ENCODE peak calls at places on chromosome 18, in four cellular contexts. I, X, R and V are unnamed samples.

GRCh38 chr18:32346667-32347066 is 124.0 kb downstream of the GAREM1 start:
- DNase-seq in I (no peak), R (no peak), X (no peak), V (peak)

GRCh38 chr18:64276736-64277135 is 127.8 kb upstream of the LINC00305 start:
- DNase-seq in R (no peak), I (no peak), X (no peak), V (peak)

GRCh38 chr18:37230762-37231161 is 334.8 kb downstream of the CELF4 start:
- DNase-seq in X (no peak), I (no peak), R (no peak), V (peak)

GRCh38 chr18:49476664-49477411 is 10.2 kb downstream of the C18orf32 start:
- DNase-seq in R (peak), X (peak), I (no peak), V (peak)

GRCh38 chr18:75340206-75340605 is 87.3 kb downstream of the SMIM21 start:
- DNase-seq in X (no peak), I (no peak), R (no peak), V (no peak)

GRCh38 chr18:48819276-48819675 is 131.5 kb downstream of the SMAD7 start:
- DNase-seq in X (no peak), R (no peak), I (peak), V (no peak)

GRCh38 chr18:2979871-2980606 is 32.9 kb downstream of the LPIN2 start:
- DNase-seq in X (no peak), I (no peak), R (no peak), V (peak)

GRCh38 chr18:28161608-28162599 is 15.0 kb downstream of the CDH2 start:
- DNase-seq in X (no peak), R (peak), I (no peak), V (peak)

GRCh38 chr18:3294435-3295080 is 32.6 kb downstream of the MYL12B start:
- DNase-seq in X (no peak), R (peak), I (no peak), V (peak)

GRCh38 chr18:55457028-55457427 is 131.0 kb downstream of the TCF4 start:
- DNase-seq in I (no peak), X (no peak), R (no peak), V (no peak)

GRCh38 chr18:70468861-70469570 is 180.2 kb downstream of the SOCS6 start:
- DNase-seq in R (no peak), I (no peak), X (no peak), V (no peak)

GRCh38 chr18:13540783-13541182 is 185.6 kb downstream of the FAM210A start:
- DNase-seq in I (no peak), R (no peak), X (no peak), V (no peak)

GRCh38 chr18:77067315-77068061 is 65.1 kb downstream of the MBP start:
- DNase-seq in I (peak), X (peak), R (peak), V (peak)

GRCh38 chr18:74334242-74334893 is 18.7 kb downstream of the C18orf63 start:
- DNase-seq in R (no peak), X (no peak), I (no peak), V (no peak)

GRCh38 chr18:34794346-34794745 is 84.2 kb downstream of the DTNA start:
- DNase-seq in X (no peak), I (no peak), R (no peak), V (no peak)

GRCh38 chr18:27608742-27609141 is 423.6 kb upstream of the CHST9 start:
- DNase-seq in I (no peak), X (no peak), R (peak), V (peak)

GRCh38 chr18:32769242-32770180 is 3.3 kb downstream of the KLHL14 start:
- DNase-seq in R (no peak), X (no peak), I (peak), V (no peak)

GRCh38 chr18:59308201-59309014 is 10.0 kb downstream of the CPLX4 start:
- DNase-seq in I (peak), R (peak), X (peak), V (peak)

GRCh38 chr18:6521804-6522418 is 107.2 kb upstream of the L3MBTL4 start:
- DNase-seq in X (peak), R (peak), I (no peak), V (peak)

GRCh38 chr18:74596959-74597661 is 560 bp upstream of the ZNF407 start:
- DNase-seq in I (peak), X (peak), R (no peak), V (peak)

GRCh38 chr18:475202-475624 is 25.3 kb downstream of the COLEC12 start:
- DNase-seq in X (peak), I (no peak), R (no peak), V (peak)

GRCh38 chr18:3579701-3580100 is 129.7 kb downstream of the TGIF1 start:
- DNase-seq in I (no peak), X (peak), R (peak), V (peak)

GRCh38 chr18:45102863-45103262 is 422.2 kb downstream of the SETBP1 start:
- DNase-seq in I (no peak), R (no peak), X (no peak), V (no peak)

GRCh38 chr18:6022840-6023239 is 127.5 kb upstream of the TMEM200C start:
- DNase-seq in X (peak), I (no peak), R (no peak), V (peak)

GRCh38 chr18:5625076-5625475 is 81.3 kb upstream of the EPB41L3 start:
- DNase-seq in X (no peak), R (no peak), I (no peak), V (no peak)

GRCh38 chr18:38301621-38302020 is 736.0 kb upstream of the CELF4 start:
- DNase-seq in X (no peak), R (peak), I (no peak), V (no peak)

GRCh38 chr18:45359275-45360009 is 255.8 kb upstream of the SLC14A2 start:
- DNase-seq in I (no peak), R (no peak), X (no peak), V (no peak)

GRCh38 chr18:78692105-78692504 is 287.5 kb upstream of the SALL3 start:
- DNase-seq in I (no peak), R (no peak), X (no peak), V (no peak)

GRCh38 chr18:59664329-59664728 is 32.9 kb downstream of the CCBE1 start:
- DNase-seq in R (no peak), X (peak), I (no peak), V (no peak)

GRCh38 chr18:50973367-50974126 is 5.7 kb downstream of the ELAC1 start:
- DNase-seq in X (peak), I (no peak), R (peak), V (peak)

GRCh38 chr18:45879681-45880655 is 54.5 kb downstream of the SIGLEC15 start:
- DNase-seq in X (peak), I (peak), R (peak), V (peak)

GRCh38 chr18:3692113-3692621 is 242.2 kb downstream of the TGIF1 start:
- DNase-seq in X (no peak), I (no peak), R (no peak), V (no peak)

GRCh38 chr18:14914126-14914525 is 166.2 kb downstream of the ANKRD30B start:
- DNase-seq in X (no peak), R (no peak), I (no peak), V (peak)

GRCh38 chr18:28108801-28109200 is 68.1 kb downstream of the CDH2 start:
- DNase-seq in I (no peak), R (peak), X (no peak), V (peak)

DNA sequence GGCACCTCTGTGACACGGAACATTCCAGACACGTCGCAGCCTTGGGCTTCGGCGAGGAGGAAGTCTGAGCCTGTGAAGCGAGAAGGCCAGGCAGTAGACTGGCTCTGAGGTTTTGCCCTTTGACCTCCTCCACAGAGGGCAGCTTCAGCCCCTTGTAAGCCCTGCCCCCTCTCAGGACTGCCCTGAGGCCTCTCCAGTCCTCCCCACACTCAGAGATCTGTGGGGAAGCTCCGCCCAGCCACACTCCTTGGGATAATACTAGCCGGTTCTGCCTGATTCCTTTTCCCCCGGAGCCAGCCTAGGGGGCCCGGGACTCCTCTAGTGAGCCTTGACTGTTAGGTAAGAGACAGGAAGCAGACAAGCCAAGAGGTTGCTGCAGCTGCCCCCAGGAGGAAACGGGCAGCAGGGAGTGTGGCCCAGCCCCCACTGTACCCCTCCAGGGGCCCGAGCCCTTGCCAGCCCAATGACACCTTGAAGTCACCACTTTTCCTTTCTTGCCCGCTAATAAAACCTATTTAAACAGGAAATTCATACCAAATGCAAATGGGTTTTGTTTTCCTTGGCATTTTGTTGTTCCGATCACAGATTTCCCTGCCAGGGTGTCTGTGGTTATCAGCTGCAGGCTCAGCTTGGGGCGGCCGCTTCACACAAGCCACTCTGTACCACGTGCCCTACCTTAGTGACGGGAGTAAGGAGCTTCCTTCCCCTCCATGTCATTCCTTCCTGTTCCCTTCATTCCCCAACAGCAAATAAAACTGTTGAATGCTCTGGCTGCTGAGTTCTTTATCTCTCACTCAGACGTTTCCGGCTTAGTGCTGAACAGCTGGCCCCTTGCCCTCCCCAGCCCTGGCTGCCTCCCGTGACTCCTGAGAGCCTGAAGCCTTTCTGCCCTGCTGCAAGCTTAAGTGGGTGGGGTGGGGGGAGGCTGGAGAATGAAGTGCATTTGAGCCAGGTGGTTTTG is 124.7 kb downstream of the CABLES1 start:
- DNase-seq in X (peak), I (peak), R (peak), V (peak)
- H3K4me3 ChIP-seq in X (peak), I (peak), R (no peak), V (no peak)

GRCh38 chr18:11859903-11860407 is 8.7 kb downstream of the CHMP1B start:
- DNase-seq in X (peak), R (peak), I (no peak), V (peak)
- TF ChIP-seq CTCF in X (peak), R (peak), I (peak), V (peak)

GRCh38 chr18:26228562-26229260 is 2.5 kb downstream of the TAF4B start:
- DNase-seq in I (no peak), R (peak), X (no peak), V (no peak)
- H3K4me3 ChIP-seq in I (peak), R (no peak), X (no peak), V (no peak)

DNA sequence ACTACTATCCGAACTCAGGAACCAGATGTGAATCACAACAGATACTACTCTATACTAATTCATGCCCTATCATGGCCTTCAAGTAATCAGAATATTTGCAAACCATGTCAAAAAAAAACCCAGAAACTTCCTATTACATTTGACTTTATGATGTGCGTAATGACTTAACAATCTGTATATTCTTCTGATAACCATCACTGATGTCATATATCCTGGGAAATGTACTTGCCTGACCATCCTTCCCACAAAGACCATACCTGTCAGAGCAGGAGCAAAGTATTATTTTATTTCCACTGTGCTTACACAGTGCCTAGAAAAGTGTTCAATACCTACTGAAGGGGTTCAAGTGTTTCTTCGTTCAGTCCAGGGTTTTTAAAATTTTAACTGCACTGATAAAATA is 27.5 kb downstream of the PPP4R1 start:
- DNase-seq in I (no peak), R (no peak), X (no peak), V (no peak)
- TF ChIP-seq CTCF in I (no peak), R (no peak), X (no peak), V (no peak)

DNA sequence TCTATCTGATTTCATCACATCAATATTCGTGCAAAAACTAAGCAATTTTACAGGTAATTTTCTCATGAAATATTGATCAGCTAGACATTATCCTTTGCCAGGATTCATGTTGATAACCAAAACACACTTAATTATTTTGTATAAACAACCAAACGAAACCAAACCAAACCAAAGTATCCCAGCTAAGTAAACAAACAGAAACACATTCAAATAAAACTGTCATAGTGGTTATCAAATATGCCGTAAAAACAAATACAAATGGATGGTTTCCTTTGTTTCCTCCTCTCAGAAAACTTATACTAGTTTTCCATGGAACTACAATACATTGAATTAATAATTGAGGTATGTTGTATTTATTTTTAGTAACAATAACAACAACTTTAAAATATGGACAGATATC is 777.4 kb downstream of the DSC3 start:
- DNase-seq in R (no peak), I (no peak), X (no peak), V (no peak)
- H3K4me3 ChIP-seq in R (no peak), I (no peak), X (no peak), V (no peak)

DNA sequence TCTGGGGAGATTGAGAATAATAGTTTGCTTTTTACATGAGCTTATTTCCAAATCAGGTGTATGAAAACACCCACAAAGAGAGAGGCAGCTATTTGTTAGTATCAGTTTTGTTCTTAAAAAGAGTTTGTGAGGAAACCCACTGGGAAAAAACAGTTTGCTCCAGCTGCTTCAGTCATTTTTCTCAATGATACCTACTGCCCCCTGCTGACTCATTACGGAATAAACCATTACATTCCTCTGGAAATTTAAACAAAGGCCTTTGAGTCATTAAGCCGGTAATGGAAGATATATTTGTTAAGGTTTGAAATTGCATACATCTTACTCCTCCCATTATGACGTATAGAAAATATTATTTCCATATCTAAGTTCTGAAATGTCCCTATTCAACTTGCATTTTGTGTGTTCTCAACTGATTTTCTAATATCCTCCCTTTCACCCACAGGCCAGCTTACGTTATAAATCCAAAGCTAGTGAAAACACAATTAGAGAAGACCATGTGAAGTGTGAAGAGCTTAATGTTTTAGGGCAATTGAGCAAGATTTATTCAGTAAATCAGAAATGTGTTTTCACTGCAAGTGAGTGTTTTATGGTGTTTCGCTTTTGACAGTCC is 761.6 kb downstream of the DSC3 start:
- DNase-seq in R (peak), I (no peak), X (peak), V (peak)
- TF ChIP-seq CTCF in R (peak), I (peak), X (peak), V (peak)